ENCODE peak calls at places on chromosomes 3 and 15, in nine cellular contexts. D, R, T, U, I, E, A, M and Z are unnamed samples.

GRCh38 chr3:186077466-186077865 is 31.4 kb downstream of the ETV5 start:
- DNase-seq in I (no peak), U (no peak), M (no peak), D (no peak), T (no peak), E (no peak), R (no peak), A (no peak), Z (no peak)

GRCh38 chr3:13098605-13099004 is 25.4 kb upstream of the IQSEC1 start:
- DNase-seq in T (no peak), M (no peak), A (no peak), D (no peak), U (no peak), R (no peak), E (no peak), I (no peak), Z (no peak)

GRCh38 chr3:99925584-99925983 is 107.9 kb downstream of the CMSS1 start:
- DNase-seq in A (no peak), T (no peak), D (peak; percentile 30), I (peak; percentile 79), U (no peak), E (no peak), M (peak; percentile 71), R (no peak), Z (no peak)

GRCh38 chr3:162213196-162213595 is 716.6 kb downstream of the OTOL1 start:
- DNase-seq in A (no peak), R (no peak), I (no peak), M (no peak), T (no peak), U (no peak), E (no peak), D (no peak), Z (no peak)

GRCh38 chr15:73273181-73274002 is 95.4 kb downstream of the HCN4 start:
- DNase-seq in U (no peak), R (peak; percentile 67), D (peak; percentile 44), I (peak; percentile 71), A (peak; percentile 42), M (peak; percentile 58), T (no peak), E (no peak), Z (no peak)

GRCh38 chr15:93476491-93477176 is 387.6 kb upstream of the RGMA start:
- DNase-seq in D (no peak), I (no peak), E (no peak), U (peak; percentile 60), R (peak; percentile 51), T (no peak), M (no peak), A (no peak), Z (no peak)

GRCh38 chr15:32717290-32718081 is at the start of gene GREM1:
- DNase-seq in U (no peak), D (no peak), A (no peak), I (peak; percentile 71), E (no peak), M (no peak), T (no peak), R (peak; percentile 81), Z (no peak)

GRCh38 chr3:130379274-130379673 is 33.8 kb downstream of the COL6A5 start:
- DNase-seq in T (no peak), E (no peak), M (no peak), I (no peak), R (no peak), U (no peak), D (no peak), A (no peak), Z (no peak)

GRCh38 chr3:115760722-115761121 is 137.4 kb downstream of the GAP43 start:
- DNase-seq in R (no peak), D (no peak), T (no peak), A (no peak), M (no peak), E (no peak), U (no peak), I (no peak), Z (no peak)

GRCh38 chr15:53193149-53193548 is 403.0 kb upstream of the ONECUT1 start:
- DNase-seq in E (no peak), D (no peak), U (no peak), T (no peak), M (peak; percentile 3), I (no peak), A (peak; percentile 37), R (no peak), Z (no peak)

GRCh38 chr3:45981321-45982038 is 14.1 kb downstream of the FYCO1 start:
- DNase-seq in E (no peak), R (no peak), A (no peak), T (no peak), U (no peak), M (no peak), I (no peak), D (no peak), Z (no peak)

GRCh38 chr15:73944161-73945099 is 18.2 kb downstream of the LOXL1 start:
- DNase-seq in I (no peak), R (no peak), T (peak; percentile 61), E (no peak), U (no peak), M (no peak), A (no peak), D (no peak), Z (no peak)

GRCh38 chr3:188211476-188211875 is 57.5 kb downstream of the LPP start:
- DNase-seq in I (peak; percentile 83), E (no peak), A (no peak), U (no peak), R (no peak), M (no peak), D (no peak), T (no peak), Z (no peak)
- H3K27ac ChIP-seq in I (peak overlapping the region; percentile 91), E (no peak overlapping the region), A (peak overlapping the region; percentile 19), U (peak overlapping the region; percentile 94), R (no peak overlapping the region), M (no peak overlapping the region), D (peak overlapping the region; percentile 81), T (peak overlapping the region; percentile 73), Z (peak overlapping the region; percentile 80)

DNA sequence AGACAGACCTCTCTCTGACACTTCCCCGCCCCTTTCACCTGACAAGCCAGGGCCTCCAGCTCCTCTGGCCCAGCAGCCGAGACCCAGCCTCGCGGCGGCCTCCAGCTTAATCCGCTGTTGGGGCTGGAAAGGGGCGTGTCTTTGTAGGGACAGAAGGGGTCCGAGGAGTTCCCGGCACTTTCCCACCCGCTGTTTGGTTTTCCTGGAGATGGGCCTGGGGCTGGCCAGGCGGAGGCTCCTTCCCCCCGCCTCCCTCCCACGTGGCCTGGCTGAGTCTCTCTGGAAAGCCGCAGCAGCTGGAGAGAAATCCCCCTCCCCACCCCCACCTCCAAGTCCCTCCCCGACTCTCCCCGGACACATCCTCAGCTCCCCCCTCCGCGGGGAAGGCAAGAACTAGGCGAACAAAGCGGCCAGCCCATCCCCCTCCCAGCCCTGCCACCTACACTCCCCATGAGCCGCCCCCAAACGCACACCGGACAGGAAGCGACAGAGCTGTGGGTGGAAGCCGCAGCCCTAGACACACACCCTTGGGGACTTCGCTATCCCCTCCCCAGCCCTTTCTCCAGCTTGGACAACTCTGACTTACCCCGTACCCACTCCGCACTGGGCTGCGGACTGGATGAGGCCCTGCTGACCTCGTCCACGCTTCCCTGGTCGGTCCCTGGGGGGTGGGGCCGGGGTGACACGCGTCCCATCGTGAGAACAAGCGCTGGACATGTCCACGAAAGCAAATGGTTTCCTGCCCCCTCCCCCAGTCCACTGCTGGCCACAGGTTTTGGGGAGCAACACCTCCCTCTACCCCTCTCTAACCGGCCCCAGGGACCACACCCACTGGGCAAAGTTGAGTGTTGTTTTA is 1.2 kb downstream of the IGDCC4 start:
- DNase-seq in R (peak; percentile 90), U (no peak), A (no peak), I (peak; percentile 66), T (no peak), M (no peak), E (no peak), D (no peak), Z (no peak)
- TF ChIP-seq POLR2AphosphoS5 in R (peak; percentile 16), U (no peak), A (no peak), I (no peak), T (no peak), M (no peak), E (no peak), D (no peak), Z (no peak)

DNA sequence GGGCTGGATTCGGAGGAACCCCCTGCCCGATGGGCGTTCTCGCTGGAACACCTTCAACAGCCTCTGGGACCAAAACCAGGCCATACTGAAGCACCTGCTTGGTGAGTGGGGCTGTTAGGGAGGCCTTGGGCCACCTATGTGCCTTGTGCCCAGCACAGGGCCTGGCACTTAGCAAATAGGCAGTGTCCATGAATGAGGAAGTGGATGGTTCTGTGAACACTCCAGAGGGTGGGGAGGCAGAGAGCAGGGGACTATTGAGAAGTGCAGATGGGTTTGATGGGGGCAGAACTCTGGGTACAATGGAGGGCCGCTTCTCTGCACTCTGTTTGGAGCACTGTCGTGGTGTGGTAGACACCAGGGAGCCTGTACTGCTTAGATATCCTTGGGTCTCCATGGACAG is 1.5 kb downstream of the ECE2 start:
- DNase-seq in M (no peak), A (no peak), R (no peak), I (no peak), D (no peak), T (no peak), E (no peak), U (no peak), Z (no peak)
- H3K27me3 ChIP-seq in M (peaks cover 38% of the 10 kb centered on the region), A (peaks cover 9% of the 10 kb centered on the region), R (peaks cover 32% of the 10 kb centered on the region), I (peaks cover 14% of the 10 kb centered on the region), D (peaks cover 26% of the 10 kb centered on the region), T (peaks cover 16% of the 10 kb centered on the region), E (peaks cover 9% of the 10 kb centered on the region), U (peaks cover 15% of the 10 kb centered on the region), Z (no peaks in the 10 kb centered on the region)

GRCh38 chr15:79962178-79962577 is 8.8 kb downstream of the BCL2A1 start:
- DNase-seq in U (no peak), E (no peak), D (no peak), T (no peak), R (no peak), A (no peak), M (no peak), I (no peak), Z (no peak)

GRCh38 chr15:79966634-79967330 is 4.2 kb downstream of the BCL2A1 start:
- DNase-seq in D (no peak), E (no peak), T (no peak), R (no peak), U (no peak), A (no peak), I (no peak), M (no peak), Z (no peak)

GRCh38 chr15:79967331-79968182 is 3.4 kb downstream of the BCL2A1 start:
- DNase-seq in R (no peak), T (peak; percentile 41), M (no peak), D (no peak), U (no peak), A (no peak), I (no peak), E (no peak), Z (no peak)

GRCh38 chr15:79965836-79966630 is 5.0 kb downstream of the BCL2A1 start:
- DNase-seq in E (no peak), A (peak; percentile 79), I (no peak), D (no peak), U (no peak), R (no peak), M (no peak), T (no peak), Z (no peak)

DNA sequence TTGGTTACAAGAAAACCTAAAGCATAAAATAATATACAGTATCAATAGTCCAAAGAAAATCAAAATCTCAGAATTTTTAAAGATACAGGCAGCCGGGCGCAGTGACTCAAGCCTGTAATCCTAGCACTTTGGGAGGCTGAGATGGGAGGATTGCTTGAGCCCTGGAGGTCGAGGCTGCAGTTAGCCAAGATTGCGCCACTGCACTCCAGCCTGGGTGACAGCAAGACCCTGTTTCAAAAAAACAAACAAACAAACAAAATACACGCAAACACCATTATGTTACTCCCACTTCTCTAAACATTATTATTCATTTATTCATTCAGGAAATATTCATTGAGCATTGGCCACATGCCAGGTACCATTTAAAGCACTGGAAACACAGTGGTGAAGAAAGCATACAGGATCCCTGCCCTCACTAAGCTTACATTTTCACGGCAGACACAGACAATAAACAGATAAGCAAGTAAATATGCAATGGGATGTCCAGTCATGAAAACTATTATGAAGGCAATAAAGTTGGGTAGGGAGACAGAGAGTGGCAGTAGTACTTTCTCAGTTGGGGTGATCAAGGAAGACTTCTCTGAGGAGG is 6.7 kb downstream of the BCL2A1 start:
- DNase-seq in U (no peak), E (no peak), D (no peak), M (no peak), I (no peak), R (no peak), A (no peak), T (no peak), Z (no peak)
- H3K27ac ChIP-seq in U (no peak overlapping the region), E (peak overlapping the region; percentile 88), D (no peak overlapping the region), M (no peak overlapping the region), I (no peak overlapping the region), R (no peak overlapping the region), A (no peak overlapping the region), T (no peak overlapping the region), Z (no peak overlapping the region)